ENCODE peak calls at places on chromosomes 13 and 19, in ten cellular contexts. K, N, T, G, C, B, F, P, L and S are unnamed samples.

GRCh38 chr19:45368737-45369340 is 1.5 kb downstream of the ERCC2 start:
- DNase-seq in G (no peak), P (no peak), B (no peak), L (no peak), K (no peak), N (no peak), T (no peak), C (no peak), F (no peak), S (no peak)

GRCh38 chr19:56639217-56639616 is 3.7 kb upstream of the SMIM17 start:
- DNase-seq in T (no peak), P (no peak), G (peak), F (no peak), B (no peak), L (no peak), N (no peak), C (no peak), K (no peak), S (no peak)

GRCh38 chr19:1168877-1169791 is 4.9 kb downstream of the SBNO2 start:
- DNase-seq in G (peak), C (peak), K (peak), B (peak), F (no peak), T (no peak), P (no peak), N (no peak), L (peak), S (no peak)

GRCh38 chr13:46622918-46623256 is 69.9 kb downstream of the LRCH1 start:
- DNase-seq in K (peak), F (no peak), T (no peak), P (no peak), B (no peak), L (peak), C (no peak), N (no peak), G (peak), S (peak)

GRCh38 chr13:20997301-20998061 is 63.9 kb downstream of the LATS2 start:
- DNase-seq in F (no peak), N (peak), B (no peak), C (no peak), P (no peak), G (peak), L (no peak), T (no peak), K (no peak), S (no peak)

GRCh38 chr13:94558721-94559120 is 37.2 kb downstream of the TGDS start:
- DNase-seq in L (no peak), F (no peak), G (no peak), P (no peak), T (no peak), K (no peak), C (no peak), B (no peak), N (no peak), S (no peak)

GRCh38 chr19:49441210-49441959 is at the start of gene SLC17A7:
- DNase-seq in N (no peak), L (peak), P (no peak), K (no peak), F (no peak), B (no peak), G (no peak), C (peak), T (peak), S (peak)

GRCh38 chr13:33235564-33235963 is 50.0 kb downstream of the STARD13 start:
- DNase-seq in N (no peak), L (no peak), B (no peak), C (no peak), K (no peak), P (no peak), T (no peak), G (no peak), F (no peak), S (no peak)

GRCh38 chr13:99299545-99300341 is 7.5 kb downstream of the GPR183 start:
- DNase-seq in F (no peak), T (no peak), N (no peak), L (no peak), G (no peak), C (no peak), B (no peak), P (no peak), K (no peak), S (no peak)

GRCh38 chr19:43695985-43696729 is 19.7 kb upstream of the IRGC start:
- DNase-seq in P (no peak), T (no peak), F (no peak), B (no peak), C (no peak), N (no peak), L (no peak), K (no peak), G (no peak), S (no peak)

GRCh38 chr19:39483141-39483540 is 2.5 kb downstream of the TIMM50 start:
- DNase-seq in C (no peak), K (no peak), G (no peak), F (no peak), L (no peak), N (no peak), B (no peak), P (no peak), T (no peak), S (no peak)

GRCh38 chr19:34232566-34233481 is 21.5 kb upstream of the GARRE1 start:
- DNase-seq in N (peak), B (no peak), P (no peak), K (peak), L (peak), C (peak), F (no peak), T (peak), G (peak), S (peak)

GRCh38 chr19:3632739-3633558 is 6.4 kb upstream of the CACTIN start:
- DNase-seq in C (no peak), P (no peak), F (no peak), N (no peak), L (no peak), T (no peak), K (no peak), B (no peak), G (no peak), S (no peak)
- TF ChIP-seq POLR2A in C (no peak), P (no peak), F (no peak), N (no peak), L (no peak), T (no peak), K (no peak), B (no peak), G (no peak), S (no peak)

DNA sequence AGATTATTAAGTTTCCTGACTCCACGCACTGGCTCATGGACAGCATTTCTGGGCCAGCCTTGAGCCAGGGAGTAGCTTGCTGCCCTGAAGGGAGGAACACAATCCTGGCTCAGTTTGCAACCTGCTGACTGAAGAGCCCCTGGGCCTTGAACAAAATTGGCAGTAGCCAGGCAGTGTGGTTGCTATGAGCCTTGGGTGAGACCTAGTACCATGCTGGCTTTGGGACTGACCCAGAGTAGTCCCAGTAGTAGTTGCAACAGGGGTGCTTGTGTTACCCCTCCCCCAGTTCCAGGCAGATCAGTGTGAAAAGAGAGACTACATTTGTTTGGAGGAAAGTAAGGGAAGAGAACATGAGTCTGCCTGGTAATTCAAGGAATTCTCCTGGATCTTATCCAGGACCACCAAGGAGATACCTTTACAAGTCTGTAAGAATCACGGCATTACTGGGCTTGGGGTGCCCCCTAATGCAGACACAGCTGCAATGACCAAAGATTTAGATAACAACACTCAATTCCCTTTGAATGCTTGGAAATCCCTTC is 22.0 kb downstream of the ITGBL1 start:
- DNase-seq in C (no peak), F (no peak), L (no peak), B (no peak), G (peak), K (peak), N (peak), P (no peak), T (no peak), S (no peak)
- TF ChIP-seq CTCF in C (peak), F (no peak), L (no peak), B (no peak), G (peak), K (no peak), N (peak), P (no peak), T (peak), S (no peak)

GRCh38 chr13:87798536-87798935 is 127.4 kb downstream of the SLITRK5 start:
- DNase-seq in P (no peak), K (no peak), N (no peak), T (no peak), C (no peak), G (no peak), F (no peak), L (no peak), B (no peak), S (no peak)
- TF ChIP-seq POLR2A in P (no peak), K (no peak), N (no peak), T (no peak), C (no peak), G (no peak), F (no peak), L (no peak), B (no peak), S (no peak)

GRCh38 chr13:112185466-112185865 is 118.5 kb downstream of the SOX1 start:
- DNase-seq in P (no peak), B (no peak), G (no peak), K (no peak), F (no peak), T (no peak), C (no peak), N (no peak), L (no peak), S (no peak)

GRCh38 chr13:112188298-112188610 is 121.3 kb downstream of the SOX1 start:
- DNase-seq in T (no peak), N (no peak), B (no peak), P (no peak), L (no peak), F (no peak), G (no peak), C (no peak), K (no peak), S (peak)

GRCh38 chr13:112184851-112185371 is 118.0 kb downstream of the SOX1 start:
- DNase-seq in L (no peak), G (no peak), P (no peak), F (no peak), T (no peak), B (no peak), C (no peak), K (no peak), N (no peak), S (peak)

GRCh38 chr13:112186091-112186490 is 119.1 kb downstream of the SOX1 start:
- DNase-seq in P (no peak), C (no peak), T (no peak), F (no peak), G (no peak), N (no peak), L (no peak), B (no peak), K (no peak), S (no peak)

DNA sequence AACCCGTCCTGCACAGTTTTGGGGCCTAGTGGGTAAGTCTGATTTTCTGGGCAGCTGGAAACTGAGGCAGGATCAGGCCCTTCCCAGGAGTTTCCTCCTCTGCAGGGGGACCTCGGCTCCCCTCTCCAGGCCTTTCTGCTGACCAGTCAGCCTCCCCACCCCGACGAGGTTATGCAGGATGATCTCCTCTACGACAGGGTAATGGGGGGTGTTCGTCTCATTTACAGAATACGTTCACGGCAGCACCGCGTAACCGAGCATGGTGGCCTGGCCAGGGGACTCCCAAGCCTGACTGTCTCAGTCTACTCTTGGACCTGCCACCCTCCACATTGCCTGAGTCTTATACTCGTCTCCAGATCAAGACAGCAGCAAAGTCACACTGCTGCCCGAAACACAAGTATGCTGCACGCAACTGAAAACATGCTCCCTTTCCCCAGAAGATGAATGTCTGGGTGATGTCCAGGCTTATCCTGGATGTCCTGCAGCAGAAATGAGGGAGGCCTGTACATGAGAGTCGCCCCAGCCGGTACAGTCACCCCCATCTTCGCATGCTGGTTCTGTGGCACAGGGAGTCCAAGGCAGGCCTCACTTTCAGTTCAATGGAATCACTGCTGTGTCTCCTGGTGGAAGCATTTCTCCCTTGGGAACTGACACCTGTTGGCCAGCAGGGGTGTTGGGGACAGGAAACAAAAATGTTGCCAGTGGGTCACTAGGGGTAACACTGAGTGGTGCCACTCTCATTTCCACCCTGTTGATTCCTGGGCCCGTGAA is 120.8 kb downstream of the SOX1 start:
- DNase-seq in F (no peak), B (no peak), N (no peak), L (no peak), P (no peak), G (no peak), C (no peak), T (no peak), K (no peak), S (no peak)
- TF ChIP-seq CTCF in F (no peak), B (no peak), N (no peak), L (no peak), P (no peak), G (no peak), C (no peak), T (no peak), K (no peak), S (no peak)